ENCODE peak calls at places on chromosomes 11 and 22, in four cellular contexts. O is GM12878, X is K562, D is HepG2. P is an unnamed sample.

GRCh38 chr11:7538023-7538422 is 24.2 kb downstream of the PPFIBP2 start:
- DNase-seq in O (no peak), X (no peak), D (no peak), P (no peak)

GRCh38 chr11:41851743-41852142 is 392.3 kb upstream of the LRRC4C start:
- DNase-seq in O (no peak), X (no peak), D (no peak), P (no peak)

GRCh38 chr22:29820941-29821789 is 16.9 kb downstream of the ASCC2 start:
- DNase-seq in O (peak; percentile 82), X (peak; percentile 69), D (peak; percentile 86), P (peak; percentile 84)

GRCh38 chr11:34546511-34547206 is 33.1 kb upstream of the ELF5 start:
- DNase-seq in O (no peak), X (no peak), D (peak; percentile 57), P (no peak)

GRCh38 chr11:35211952-35212351 is 73.0 kb downstream of the CD44 start:
- DNase-seq in O (no peak), X (no peak), D (no peak), P (no peak)

GRCh38 chr11:65430406-65431217 is 8.0 kb downstream of the NEAT1 start:
- DNase-seq in O (no peak), X (no peak), D (no peak), P (peak; percentile 60)

GRCh38 chr11:65651589-65652510 is 10.9 kb downstream of the RELA start:
- DNase-seq in O (no peak), X (peak; percentile 31), D (no peak), P (no peak)

GRCh38 chr11:126162286-126163030 is 49.0 kb downstream of the RPUSD4 start:
- DNase-seq in O (no peak), X (no peak), D (no peak), P (no peak)

GRCh38 chr11:13216019-13217006 is 61.3 kb upstream of the BMAL1 start:
- DNase-seq in O (no peak), X (no peak), D (peak; percentile 37), P (peak; percentile 66)

GRCh38 chr11:114052160-114052559 is 7.4 kb upstream of the ZBTB16 start:
- DNase-seq in O (no peak), X (no peak), D (no peak), P (no peak)

GRCh38 chr11:11979487-11980117 is 28.8 kb downstream of the DKK3 start:
- DNase-seq in O (no peak), X (no peak), D (no peak), P (no peak)

GRCh38 chr11:130612291-130612802 is 163.9 kb downstream of the ADAMTS15 start:
- DNase-seq in O (no peak), X (no peak), D (no peak), P (no peak)

GRCh38 chr11:61666684-61667297 is 13.4 kb upstream of the DAGLA start:
- DNase-seq in O (no peak), X (no peak), D (peak; percentile 85), P (no peak)

GRCh38 chr11:86143429-86144030 is 74.6 kb upstream of the PICALM start:
- DNase-seq in O (no peak), X (no peak), D (no peak), P (no peak)

GRCh38 chr22:17767236-17768065 is 6.8 kb downstream of the BID start:
- DNase-seq in O (peak; percentile 85), X (no peak), D (no peak), P (no peak)

GRCh38 chr11:9075441-9076000 is 15.9 kb downstream of the SCUBE2 start:
- DNase-seq in O (no peak), X (no peak), D (no peak), P (no peak)

GRCh38 chr11:18749681-18750319 is 23.8 kb upstream of the IGSF22 start:
- DNase-seq in O (no peak), X (no peak), D (peak; percentile 25), P (peak; percentile 84)

GRCh38 chr11:71931245-71931602 is 2.4 kb downstream of the RNF121 start:
- DNase-seq in O (peak; percentile 51), X (no peak), D (no peak), P (no peak)

GRCh38 chr22:22691716-22692701 is 47.6 kb downstream of the GGTLC2 start:
- DNase-seq in O (no peak), X (no peak), D (no peak), P (no peak)

GRCh38 chr22:11253000-11253511 is 4274.9 kb upstream of the OR11H1 start:
- DNase-seq in O (no peak), X (no peak), D (no peak), P (no peak)

DNA sequence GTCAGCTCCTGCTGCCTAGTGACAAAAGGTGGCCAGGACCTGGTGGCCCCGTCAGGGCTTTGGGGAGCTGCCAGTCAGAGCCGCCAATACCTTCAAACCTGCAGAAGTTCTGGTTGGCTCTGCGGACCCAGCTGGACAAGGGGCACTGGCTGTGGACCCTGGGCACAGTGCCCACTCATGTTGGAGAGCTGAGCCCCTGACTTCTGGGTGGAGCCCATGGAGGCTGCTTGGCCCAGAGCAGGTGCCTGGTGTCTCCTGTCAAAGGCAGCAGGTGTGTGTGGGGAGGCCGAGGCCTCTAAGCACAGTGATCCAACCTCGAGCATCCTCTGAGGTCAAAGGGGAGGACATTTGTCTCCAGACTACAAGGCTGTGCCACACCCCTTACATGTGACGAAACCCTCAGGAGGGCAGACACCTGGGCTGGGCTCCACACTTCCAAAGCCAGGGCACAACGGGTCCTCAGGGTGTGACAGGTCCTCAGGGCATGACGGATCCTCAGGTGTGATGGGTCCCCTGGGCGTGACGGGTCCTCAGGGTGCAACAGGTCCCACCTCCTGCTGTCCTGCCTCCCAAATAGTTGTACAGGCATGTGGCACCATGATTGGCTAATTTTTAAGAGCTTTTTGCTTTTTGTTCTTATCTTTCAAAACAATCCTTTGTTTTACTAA is 37.0 kb downstream of the MUC2 start:
- DNase-seq in O (no peak), X (no peak), D (no peak), P (no peak)
- TF ChIP-seq MYC in O (no peak), X (no peak), D (no peak), P (no peak)

GRCh38 chr22:31080848-31081649 is at the start of gene SMTN:
- DNase-seq in O (peak; percentile 56), X (peak; percentile 85), D (peak; percentile 86), P (peak; percentile 96)
- TF ChIP-seq POLR2AphosphoS5 in O (peak; percentile 50), X (peak; percentile 41), D (peak; percentile 79), P (peak; percentile 96)

DNA sequence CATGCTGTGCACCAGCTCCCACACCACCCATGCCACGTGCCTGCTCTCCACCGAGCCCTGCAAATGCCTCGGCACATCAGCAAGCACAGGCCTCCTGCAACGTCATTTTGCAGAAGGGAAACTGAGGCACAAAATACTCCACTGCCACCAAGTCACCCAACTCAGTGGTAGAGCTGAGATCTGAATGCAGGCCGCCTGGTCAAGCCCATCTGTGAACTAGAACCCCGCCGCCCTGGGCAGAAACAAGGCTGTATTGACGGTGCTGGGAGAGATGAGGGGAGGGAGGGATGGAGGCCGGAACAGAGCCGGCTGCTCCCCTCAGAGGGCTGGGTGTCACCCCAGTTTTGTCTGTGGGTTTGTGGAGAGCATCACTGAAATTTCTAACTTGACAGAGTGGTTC is 81.4 kb downstream of the CDKN1C start:
- DNase-seq in O (no peak), X (no peak), D (no peak), P (no peak)
- TF ChIP-seq MYC in O (no peak), X (no peak), D (no peak), P (no peak)

DNA sequence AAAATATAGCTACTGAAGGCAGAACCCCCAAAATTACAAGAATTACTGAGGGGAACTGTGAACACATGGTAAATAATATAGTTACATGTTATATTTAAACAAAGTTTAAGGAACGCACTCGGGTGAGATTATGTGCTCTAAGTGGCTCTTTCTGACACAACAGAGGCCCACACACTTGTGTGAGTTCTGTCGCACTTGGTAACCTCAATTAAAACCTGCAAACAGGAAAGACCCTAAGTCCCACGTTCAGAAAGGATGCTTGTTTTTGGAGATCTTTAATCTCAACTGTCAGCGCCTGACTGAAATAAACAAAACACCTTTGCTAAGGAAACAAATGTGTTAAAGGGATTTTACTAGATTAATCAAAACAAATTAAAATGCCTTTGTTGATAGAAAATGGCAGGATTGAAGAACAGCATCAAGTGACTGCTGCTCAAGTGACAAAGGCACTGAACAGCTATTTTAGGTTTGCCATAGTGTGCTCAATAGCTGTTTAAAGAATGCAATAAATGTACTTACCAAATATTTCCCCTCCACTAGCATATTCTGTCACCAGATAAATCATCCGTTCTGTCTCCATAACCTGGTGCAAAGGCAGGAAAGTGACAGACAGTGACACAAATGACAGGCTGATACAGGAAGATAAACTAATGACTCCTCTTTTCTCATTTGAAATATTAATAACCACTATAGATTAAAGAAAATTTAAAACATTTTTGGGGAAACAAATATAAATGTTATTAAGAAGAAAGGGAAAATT is 116.3 kb upstream of the APOA1 start:
- DNase-seq in O (no peak), X (no peak), D (no peak), P (no peak)
- TF ChIP-seq POLR2AphosphoS5 in O (no peak), X (no peak), D (no peak), P (no peak)

GRCh38 chr11:124865902-124866851 is 945 bp downstream of the ROBO3 start:
- DNase-seq in O (no peak), X (peak; percentile 85), D (no peak), P (peak; percentile 45)
- TF ChIP-seq MYC in O (no peak), X (no peak), D (peak; percentile 26), P (no peak)

GRCh38 chr11:115999437-115999836 is 495.2 kb upstream of the CADM1 start:
- DNase-seq in O (no peak), X (no peak), D (no peak), P (no peak)

GRCh38 chr11:115993613-115994012 is 489.4 kb upstream of the CADM1 start:
- DNase-seq in O (no peak), X (no peak), D (no peak), P (no peak)

GRCh38 chr11:115996808-115997188 is 492.6 kb upstream of the CADM1 start:
- DNase-seq in O (no peak), X (no peak), D (no peak), P (no peak)

DNA sequence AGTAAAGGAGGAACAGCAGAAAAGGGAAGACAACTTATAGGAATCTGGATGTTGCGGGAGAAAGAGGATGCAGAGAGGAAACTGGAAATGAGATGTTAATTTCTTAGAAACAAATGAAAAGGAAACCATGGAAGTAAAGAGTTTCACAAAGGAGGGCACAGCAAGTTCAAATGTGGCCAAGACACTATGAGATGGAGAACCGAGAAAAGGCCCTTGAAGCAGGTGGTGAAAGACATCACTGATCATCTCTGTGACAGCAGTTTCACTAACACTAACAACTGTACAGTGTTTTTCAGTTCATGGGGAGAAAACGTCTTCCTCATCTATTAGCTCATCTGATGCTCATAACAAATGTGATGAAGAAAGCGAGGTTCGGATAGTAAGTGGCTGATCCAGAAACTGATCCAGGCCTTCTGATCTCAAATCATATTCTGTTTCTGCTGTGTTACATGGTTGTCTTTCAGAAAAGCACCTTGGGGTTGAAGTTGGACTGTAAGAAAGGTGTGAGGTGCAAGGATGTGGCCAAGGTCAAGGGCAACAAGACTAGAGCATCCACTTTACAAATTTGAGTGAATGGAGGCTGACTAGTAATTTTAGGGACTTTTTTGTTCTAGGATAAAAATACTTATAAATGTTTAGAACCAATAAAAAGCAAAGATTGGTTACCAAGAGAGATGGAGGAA is 492.1 kb upstream of the CADM1 start:
- DNase-seq in O (peak; percentile 89), X (no peak), D (no peak), P (no peak)
- TF ChIP-seq POLR2AphosphoS5 in O (no peak), X (no peak), D (no peak), P (no peak)

DNA sequence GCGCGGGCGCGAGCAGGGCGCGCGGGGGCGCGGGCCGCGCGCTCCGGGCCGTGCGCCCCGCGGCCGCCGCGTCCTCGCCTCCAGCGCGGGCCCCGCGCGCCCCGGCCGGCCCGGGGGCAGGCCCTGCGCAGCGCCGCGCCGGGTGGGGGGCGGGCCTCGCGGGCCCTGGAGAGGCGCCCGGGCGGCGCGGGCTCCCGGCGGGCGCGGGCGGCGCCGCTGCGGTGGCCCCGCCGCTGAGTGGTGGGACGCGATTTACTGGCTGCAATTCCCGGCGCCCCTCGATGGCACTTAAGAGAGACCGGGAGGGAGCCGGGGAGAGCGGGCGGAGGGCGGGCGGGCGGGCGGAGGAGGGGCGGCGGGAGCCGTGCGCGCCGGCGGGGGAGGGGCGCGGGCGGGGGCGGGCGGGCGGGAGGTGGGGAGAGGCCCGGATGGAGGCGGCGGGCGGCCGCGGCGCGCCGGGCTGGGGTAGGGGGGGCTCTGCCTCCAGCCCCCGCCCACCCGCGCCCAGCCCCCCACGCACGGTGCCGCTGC is 73.2 kb upstream of the TCF20 start:
- DNase-seq in O (no peak), X (peak; percentile 82), D (no peak), P (no peak)
- TF ChIP-seq MYC in O (no peak), X (no peak), D (no peak), P (no peak)